ENCODE peak calls at places on chromosomes 7 and 10, in ten cellular contexts. P is cardiac muscle cell, X is hepatocyte, B is heart left ventricle, U is IMR-90, L is PC-9, D is psoas muscle, O is OCI-LY7, Q is breast epithelium, R is right lobe of liver. I is an unnamed sample.

GRCh38 chr7:144037414-144038096 is 11.2 kb upstream of the OR2A5 start:
- DNase-seq in P (no peak), X (no peak), B (peak; percentile 29), U (no peak), L (no peak), D (no peak), O (no peak), Q (no peak), R (no peak), I (no peak)

GRCh38 chr10:78458983-78459638 is 425.4 kb downstream of the RPS24 start:
- DNase-seq in P (no peak), X (peak; percentile 69), B (no peak), U (peak; percentile 90), L (peak; percentile 93), D (no peak), O (no peak), Q (no peak), R (no peak), I (no peak)

GRCh38 chr7:91852263-91852741 is 28.2 kb downstream of the MTERF1 start:
- DNase-seq in P (peak; percentile 15), X (peak; percentile 24), B (no peak), U (peak; percentile 12), L (peak; percentile 41), D (no peak), O (peak; percentile 45), Q (no peak), R (no peak), I (peak; percentile 92)

GRCh38 chr10:86647773-86648705 is 6.3 kb upstream of the OPN4 start:
- DNase-seq in P (no peak), X (no peak), B (no peak), U (no peak), L (peak; percentile 81), D (no peak), O (no peak), Q (no peak), R (no peak), I (peak; percentile 86)

GRCh38 chr7:51455513-51455912 is 138.9 kb upstream of the COBL start:
- DNase-seq in P (no peak), X (no peak), B (no peak), U (no peak), L (no peak), D (no peak), O (no peak), Q (no peak), R (no peak), I (no peak)

GRCh38 chr7:118492466-118492865 is 268.0 kb downstream of the ANKRD7 start:
- DNase-seq in P (no peak), X (no peak), B (no peak), U (no peak), L (no peak), D (no peak), O (no peak), Q (no peak), R (no peak), I (no peak)

GRCh38 chr10:118827466-118828155 is 72.8 kb upstream of the CACUL1 start:
- DNase-seq in P (no peak), X (no peak), B (no peak), U (no peak), L (no peak), D (no peak), O (no peak), Q (no peak), R (peak; percentile 7), I (no peak)

GRCh38 chr7:32496052-32496813 is 944 bp downstream of the AVL9 start:
- DNase-seq in P (no peak), X (no peak), B (no peak), U (no peak), L (no peak), D (no peak), O (no peak), Q (no peak), R (no peak), I (no peak)

GRCh38 chr7:101666293-101666692 is 37.2 kb upstream of the MYL10 start:
- DNase-seq in P (no peak), X (no peak), B (no peak), U (no peak), L (no peak), D (no peak), O (no peak), Q (no peak), R (no peak), I (no peak)

GRCh38 chr7:90172624-90173023 is 18.4 kb downstream of the STEAP1 start:
- DNase-seq in P (no peak), X (no peak), B (no peak), U (no peak), L (no peak), D (no peak), O (no peak), Q (no peak), R (no peak), I (no peak)

DNA sequence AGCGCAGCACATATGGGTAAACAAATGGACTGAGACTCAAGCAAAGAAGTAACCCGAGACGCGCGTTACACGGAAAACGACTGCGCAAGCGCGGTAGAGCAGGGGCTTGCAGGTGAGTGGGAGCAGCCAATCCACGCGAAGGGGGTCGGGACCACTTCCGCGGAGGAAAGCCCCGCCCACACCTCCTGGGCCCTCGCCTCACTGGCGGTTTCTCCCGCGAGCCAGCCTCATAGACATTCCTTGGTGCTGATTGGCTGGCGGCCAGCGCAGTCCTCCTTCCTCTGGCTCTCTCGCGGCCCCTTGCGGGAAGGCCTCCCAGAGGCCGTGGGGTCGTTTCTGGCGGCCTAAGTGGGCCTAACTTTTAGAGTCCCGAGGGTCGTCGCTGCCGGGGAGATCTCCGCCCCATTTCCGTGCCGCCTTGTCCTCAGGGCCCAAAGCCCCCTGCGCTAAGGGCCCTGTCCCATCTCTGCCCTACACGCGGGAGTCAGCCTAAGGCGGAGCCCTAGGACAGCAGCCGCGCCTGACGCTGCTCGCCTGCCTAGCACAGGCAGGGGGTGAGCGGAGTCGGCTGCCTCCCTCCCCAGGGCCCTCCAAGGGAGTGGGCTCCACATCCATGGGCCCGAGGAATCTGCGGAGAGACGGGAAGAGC is 9.1 kb upstream of the FXYD4 start:
- DNase-seq in P (peak; percentile 95), X (peak; percentile 97), B (peak; percentile 94), U (peak; percentile 52), L (peak; percentile 95), D (peak; percentile 92), O (no peak), Q (peak; percentile 97), R (peak; percentile 97), I (peak; percentile 93)
- TF ChIP-seq CTCF in P (peak; percentile 54), X (peak; percentile 46), B (peak; percentile 41), U (peak; percentile 20), L (peak; percentile 60), D (peak; percentile 36), O (no peak), Q (no peak), R (peak; percentile 39), I (peak; percentile 75)

DNA sequence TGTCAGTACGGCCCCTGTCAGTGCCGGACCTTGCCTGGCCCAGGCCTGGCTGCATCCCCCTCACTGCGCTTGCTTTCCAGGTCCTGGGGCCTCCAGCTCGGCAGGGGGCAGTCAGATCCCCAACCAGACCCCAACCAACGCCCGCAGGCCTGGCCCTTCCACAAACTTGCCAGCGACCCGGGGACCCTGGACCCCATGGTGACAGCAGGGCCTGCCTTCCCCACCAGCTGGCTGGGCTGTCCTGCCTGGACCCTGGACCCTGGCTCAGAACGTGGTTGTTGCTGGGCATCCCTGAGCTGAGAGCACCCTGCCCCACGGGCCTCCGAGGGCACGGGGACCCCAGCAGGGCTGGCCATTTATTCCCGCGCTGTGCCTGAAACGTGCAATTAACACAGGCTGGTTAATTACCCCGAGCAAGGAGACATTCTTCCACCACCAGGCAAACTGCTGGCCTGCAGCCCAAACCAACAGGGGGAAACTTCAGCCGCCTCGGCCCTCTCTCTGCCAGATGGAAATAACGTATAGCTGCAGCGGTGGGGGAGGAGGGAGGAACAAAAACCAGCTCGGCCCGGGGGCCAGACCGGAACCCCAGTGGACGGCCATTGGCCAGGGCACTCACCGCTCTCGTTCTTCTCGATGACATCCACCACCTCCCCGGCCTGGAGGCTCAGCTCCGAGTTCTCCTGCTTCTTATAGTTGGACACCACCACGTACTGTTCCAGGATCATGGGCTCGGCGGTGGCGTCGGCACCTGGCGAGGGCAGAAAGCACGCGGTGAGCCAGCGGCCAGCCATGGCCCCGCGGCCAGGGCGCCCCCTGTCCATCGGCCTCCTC is 167.1 kb downstream of the NEURL1 start:
- DNase-seq in P (no peak), X (no peak), B (peak; percentile 35), U (peak; percentile 48), L (no peak), D (no peak), O (no peak), Q (no peak), R (peak; percentile 77), I (no peak)
- H3K27ac ChIP-seq in P (peak overlapping the region; percentile 92), X (peak overlapping the region; percentile 93), B (peak overlapping the region; percentile 93), U (peak overlapping the region; percentile 95), L (no peak overlapping the region), D (peak overlapping the region; percentile 86), O (no peak overlapping the region), Q (peak overlapping the region; percentile 94), R (peak overlapping the region; percentile 94), I (peak overlapping the region; percentile 4)

GRCh38 chr7:26912351-26912750 is 48.0 kb upstream of the SKAP2 start:
- DNase-seq in P (no peak), X (no peak), B (no peak), U (no peak), L (peak; percentile 63), D (no peak), O (no peak), Q (no peak), R (no peak), I (no peak)

GRCh38 chr7:26912933-26913536 is 48.6 kb upstream of the SKAP2 start:
- DNase-seq in P (no peak), X (no peak), B (no peak), U (no peak), L (no peak), D (no peak), O (no peak), Q (no peak), R (no peak), I (no peak)

GRCh38 chr7:26910221-26910620 is 45.8 kb upstream of the SKAP2 start:
- DNase-seq in P (no peak), X (no peak), B (no peak), U (peak; percentile 36), L (peak; percentile 96), D (no peak), O (no peak), Q (no peak), R (peak; percentile 57), I (peak; percentile 61)
- H3K4me1 ChIP-seq in P (no peaks in the 10 kb centered on the region), X (no peaks in the 10 kb centered on the region), B (no peaks in the 10 kb centered on the region), U (peaks cover 2% of the 10 kb centered on the region), L (peaks cover 47% of the 10 kb centered on the region), D (peaks cover 6% of the 10 kb centered on the region), O (no peaks in the 10 kb centered on the region), Q (no peaks in the 10 kb centered on the region), R (no peaks in the 10 kb centered on the region), I (peaks cover 8% of the 10 kb centered on the region)

DNA sequence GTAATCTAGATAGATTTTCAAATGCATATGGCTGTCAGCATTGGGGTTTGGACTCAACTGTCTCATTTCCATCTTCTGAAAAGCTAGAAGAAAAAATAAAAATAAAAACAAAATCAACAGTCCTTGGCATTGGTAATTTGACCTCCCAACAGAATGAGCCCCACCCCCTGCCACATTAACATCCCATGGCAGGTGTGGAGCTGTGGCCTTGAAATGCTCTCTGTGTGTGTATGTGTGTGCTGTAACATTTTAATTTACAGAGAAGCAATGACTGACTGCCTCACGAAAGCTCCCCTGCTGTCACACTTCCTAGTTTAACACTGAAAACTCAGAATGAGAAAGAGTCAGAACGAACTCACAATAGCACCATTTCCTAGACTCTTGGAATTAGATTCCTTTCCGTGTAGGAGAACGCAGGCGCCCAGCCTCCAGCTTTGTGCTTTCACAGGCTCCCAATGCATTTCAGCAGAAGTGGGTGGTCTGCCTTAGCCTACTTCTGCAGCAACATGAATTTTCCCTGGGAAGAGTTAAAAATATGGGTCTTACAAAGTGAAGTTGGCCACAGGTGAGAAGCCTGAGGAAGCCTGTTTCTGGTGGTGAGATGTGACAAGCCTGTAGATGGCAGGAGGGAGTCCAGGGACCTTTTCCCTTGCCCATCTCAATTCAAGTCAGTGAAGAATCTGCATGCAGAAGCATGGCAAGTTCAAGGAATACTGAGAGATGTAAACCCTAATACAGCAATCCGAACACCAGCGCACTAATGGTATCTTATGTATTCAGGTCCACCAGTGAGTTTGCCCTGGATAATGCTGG is 73.9 kb downstream of the RHOBTB1 start:
- DNase-seq in P (no peak), X (no peak), B (no peak), U (no peak), L (no peak), D (no peak), O (no peak), Q (no peak), R (no peak), I (no peak)
- TF ChIP-seq CTCF in P (no peak), X (peak; percentile 7), B (no peak), U (no peak), L (peak; percentile 20), D (peak; percentile 51), O (peak; percentile 37), Q (no peak), R (no peak), I (peak; percentile 12)

I was measured in foreskin keratinocyte.